ENCODE peak calls at places on chromosomes 6 and 20, in four cellular contexts. One of them, this sample, is unnamed.
A peak's percentile ranks its signal among the peaks of the same experiment; 100 is the strongest.

GRCh38 chr20:12049125-12049524 is 131.4 kb downstream of the BTBD3 start:
- DNase-seq in prostate gland: no peak
- DNase-seq in breast epithelium: no peak
- DNase-seq in esophagus squamous epithelium: no peak
- DNase-seq in this sample: no peak

GRCh38 chr6:149696904-149697303 is 21.0 kb downstream of the LATS1 start:
- DNase-seq in prostate gland: no peak
- DNase-seq in breast epithelium: no peak
- DNase-seq in esophagus squamous epithelium: no peak
- DNase-seq in this sample: no peak

GRCh38 chr6:137001287-137001976 is 43.3 kb downstream of the IL20RA start:
- DNase-seq in prostate gland: no peak
- DNase-seq in breast epithelium: no peak
- DNase-seq in esophagus squamous epithelium: no peak
- DNase-seq in this sample: no peak

GRCh38 chr20:62362590-62362940 is 4.5 kb downstream of the LAMA5 start:
- DNase-seq in prostate gland: no peak
- DNase-seq in breast epithelium: no peak
- DNase-seq in esophagus squamous epithelium: no peak
- DNase-seq in this sample: no peak

GRCh38 chr6:43989556-43990248 is 137.6 kb downstream of the MRPL14 start:
- DNase-seq in prostate gland: no peak
- DNase-seq in breast epithelium: no peak
- DNase-seq in esophagus squamous epithelium: no peak
- DNase-seq in this sample: no peak

GRCh38 chr6:99739526-99739925 is 132.9 kb downstream of the PRDM13 start:
- DNase-seq in prostate gland: no peak
- DNase-seq in breast epithelium: no peak
- DNase-seq in esophagus squamous epithelium: no peak
- DNase-seq in this sample: no peak

GRCh38 chr6:89895273-89895874 is 1.1 kb downstream of the GJA10 start:
- DNase-seq in prostate gland: no peak
- DNase-seq in breast epithelium: no peak
- DNase-seq in esophagus squamous epithelium: no peak
- DNase-seq in this sample: peak; percentile 38

GRCh38 chr6:27685278-27685677 is 212.4 kb upstream of the ZNF184 start:
- DNase-seq in prostate gland: no peak
- DNase-seq in breast epithelium: no peak
- DNase-seq in esophagus squamous epithelium: no peak
- DNase-seq in this sample: no peak

GRCh38 chr6:170134077-170135040 is 156.5 kb downstream of the DLL1 start:
- DNase-seq in prostate gland: no peak
- DNase-seq in breast epithelium: no peak
- DNase-seq in esophagus squamous epithelium: no peak
- DNase-seq in this sample: no peak

GRCh38 chr6:108294787-108295625 is at the start of gene AFG1L:
- DNase-seq in prostate gland: peak; percentile 92
- DNase-seq in breast epithelium: peak; percentile 89
- DNase-seq in esophagus squamous epithelium: peak; percentile 68
- DNase-seq in this sample: peak; percentile 90

GRCh38 chr20:49054032-49054643 is 8.0 kb downstream of the CSE1L start:
- DNase-seq in prostate gland: no peak
- DNase-seq in breast epithelium: no peak
- DNase-seq in esophagus squamous epithelium: no peak
- DNase-seq in this sample: no peak

GRCh38 chr20:58702161-58702510 is 9.5 kb downstream of the NPEPL1 start:
- DNase-seq in prostate gland: no peak
- DNase-seq in breast epithelium: no peak
- DNase-seq in esophagus squamous epithelium: no peak
- DNase-seq in this sample: no peak

GRCh38 chr6:117489003-117489402 is 6.5 kb downstream of the DCBLD1 start:
- DNase-seq in prostate gland: no peak
- DNase-seq in breast epithelium: no peak
- DNase-seq in esophagus squamous epithelium: no peak
- DNase-seq in this sample: no peak

GRCh38 chr6:29975561-29975907 is 33.2 kb downstream of the HLA-A start:
- DNase-seq in prostate gland: no peak
- DNase-seq in breast epithelium: no peak
- DNase-seq in esophagus squamous epithelium: no peak
- DNase-seq in this sample: no peak

GRCh38 chr6:119331676-119332286 is 17.8 kb downstream of the MAN1A1 start:
- DNase-seq in prostate gland: no peak
- DNase-seq in breast epithelium: no peak
- DNase-seq in esophagus squamous epithelium: no peak
- DNase-seq in this sample: no peak

GRCh38 chr6:119497988-119498727 is 148.6 kb upstream of the MAN1A1 start:
- DNase-seq in prostate gland: no peak
- DNase-seq in breast epithelium: no peak
- DNase-seq in esophagus squamous epithelium: no peak
- DNase-seq in this sample: no peak

GRCh38 chr6:125952764-125953501 is 3.6 kb upstream of the HINT3 start:
- DNase-seq in prostate gland: no peak
- DNase-seq in breast epithelium: no peak
- DNase-seq in esophagus squamous epithelium: no peak
- DNase-seq in this sample: peak; percentile 60

GRCh38 chr6:129263117-129263516 is 380.2 kb downstream of the LAMA2 start:
- DNase-seq in prostate gland: no peak
- DNase-seq in breast epithelium: no peak
- DNase-seq in esophagus squamous epithelium: no peak
- DNase-seq in this sample: no peak

GRCh38 chr6:41707565-41708200 is 27.7 kb downstream of the TFEB start:
- DNase-seq in prostate gland: no peak
- DNase-seq in breast epithelium: peak; percentile 46
- DNase-seq in esophagus squamous epithelium: no peak
- DNase-seq in this sample: no peak

GRCh38 chr6:90326404-90327057 is 29.9 kb upstream of the BACH2 start:
- DNase-seq in prostate gland: no peak
- DNase-seq in breast epithelium: no peak
- DNase-seq in esophagus squamous epithelium: no peak
- DNase-seq in this sample: no peak

GRCh38 chr6:27893836-27894807 is 18.1 kb downstream of the OR2B2 start:
- DNase-seq in prostate gland: peak; percentile 77
- DNase-seq in breast epithelium: peak; percentile 71
- DNase-seq in esophagus squamous epithelium: peak; percentile 41
- DNase-seq in this sample: peak; percentile 95

GRCh38 chr6:93886416-93886815 is 467.1 kb upstream of the EPHA7 start:
- DNase-seq in prostate gland: no peak
- DNase-seq in breast epithelium: no peak
- DNase-seq in esophagus squamous epithelium: no peak
- DNase-seq in this sample: no peak

GRCh38 chr6:168962886-168963285 is 290.8 kb downstream of the THBS2 start:
- DNase-seq in prostate gland: no peak
- DNase-seq in breast epithelium: no peak
- DNase-seq in esophagus squamous epithelium: no peak
- DNase-seq in this sample: peak; percentile 28

GRCh38 chr6:137043710-137044365 is 927 bp downstream of the IL20RA start:
- DNase-seq in prostate gland: peak; percentile 33
- DNase-seq in breast epithelium: no peak
- DNase-seq in esophagus squamous epithelium: no peak
- DNase-seq in this sample: peak; percentile 44

GRCh38 chr6:12017263-12017662 is 5.2 kb downstream of the HIVEP1 start:
- DNase-seq in prostate gland: no peak
- DNase-seq in breast epithelium: no peak
- DNase-seq in esophagus squamous epithelium: no peak
- DNase-seq in this sample: no peak

GRCh38 chr6:114364295-114364694 is 21.5 kb upstream of the HS3ST5 start:
- DNase-seq in prostate gland: no peak
- DNase-seq in breast epithelium: no peak
- DNase-seq in esophagus squamous epithelium: no peak
- DNase-seq in this sample: peak; percentile 40

GRCh38 chr6:13990830-13991229 is 66.1 kb downstream of the RNF182 start:
- DNase-seq in prostate gland: no peak
- DNase-seq in breast epithelium: no peak
- DNase-seq in esophagus squamous epithelium: no peak
- DNase-seq in this sample: no peak

GRCh38 chr6:157264701-157265100 is 58.6 kb downstream of the TMEM242 start:
- DNase-seq in prostate gland: peak; percentile 56
- DNase-seq in breast epithelium: no peak
- DNase-seq in esophagus squamous epithelium: no peak
- DNase-seq in this sample: no peak

GRCh38 chr6:132153221-132153896 is 202.2 kb upstream of the CCN2 start:
- DNase-seq in prostate gland: no peak
- DNase-seq in breast epithelium: no peak
- DNase-seq in esophagus squamous epithelium: no peak
- DNase-seq in this sample: no peak

GRCh38 chr6:111484655-111484974 is 1.6 kb upstream of the REV3L start:
- DNase-seq in prostate gland: no peak
- DNase-seq in breast epithelium: no peak
- DNase-seq in esophagus squamous epithelium: no peak
- DNase-seq in this sample: no peak

GRCh38 chr6:149904661-149905370 is 6.9 kb upstream of the RAET1E start:
- DNase-seq in prostate gland: no peak
- DNase-seq in breast epithelium: no peak
- DNase-seq in esophagus squamous epithelium: no peak
- DNase-seq in this sample: no peak

GRCh38 chr20:20084296-20084752 is 32.0 kb downstream of the CFAP61 start:
- DNase-seq in prostate gland: no peak
- DNase-seq in breast epithelium: no peak
- DNase-seq in esophagus squamous epithelium: no peak
- DNase-seq in this sample: no peak

GRCh38 chr20:32385541-32385940 is 27.4 kb downstream of the ASXL1 start:
- DNase-seq in prostate gland: no peak
- DNase-seq in breast epithelium: no peak
- DNase-seq in esophagus squamous epithelium: no peak
- DNase-seq in this sample: no peak

GRCh38 chr20:51456511-51457280 is 85.8 kb downstream of the NFATC2 start:
- DNase-seq in prostate gland: peak; percentile 94
- DNase-seq in breast epithelium: peak; percentile 95
- DNase-seq in esophagus squamous epithelium: peak; percentile 34
- DNase-seq in this sample: peak; percentile 60

GRCh38 chr6:127201321-127201720 is 65.3 kb upstream of the RNF146 start:
- DNase-seq in prostate gland: no peak
- DNase-seq in breast epithelium: no peak
- DNase-seq in esophagus squamous epithelium: no peak
- DNase-seq in this sample: no peak

GRCh38 chr6:69818223-69818930 is 21.6 kb upstream of the LMBRD1 start:
- DNase-seq in prostate gland: no peak
- DNase-seq in breast epithelium: no peak
- DNase-seq in esophagus squamous epithelium: no peak
- DNase-seq in this sample: no peak

GRCh38 chr20:43309266-43309665 is 119.6 kb upstream of the PTPRT start:
- DNase-seq in prostate gland: no peak
- DNase-seq in breast epithelium: no peak
- DNase-seq in esophagus squamous epithelium: no peak
- DNase-seq in this sample: no peak

GRCh38 chr6:154766288-154766687 is 33.1 kb downstream of the SCAF8 start:
- DNase-seq in prostate gland: no peak
- DNase-seq in breast epithelium: no peak
- DNase-seq in esophagus squamous epithelium: no peak
- DNase-seq in this sample: peak; percentile 12
- H3K4me1 ChIP-seq in prostate gland: peaks cover 4% of the 10 kb centered on the region
- H3K4me1 ChIP-seq in breast epithelium: peaks cover 8% of the 10 kb centered on the region
- H3K4me1 ChIP-seq in esophagus squamous epithelium: peaks cover 18% of the 10 kb centered on the region
- H3K4me1 ChIP-seq in this sample: peaks cover 24% of the 10 kb centered on the region

GRCh38 chr6:144493035-144493910 is 208.1 kb downstream of the UTRN start:
- DNase-seq in prostate gland: no peak
- DNase-seq in breast epithelium: no peak
- DNase-seq in esophagus squamous epithelium: no peak
- DNase-seq in this sample: no peak
- H3K36me3 ChIP-seq in prostate gland: no peaks in the 10 kb centered on the region
- H3K36me3 ChIP-seq in breast epithelium: no peaks in the 10 kb centered on the region
- H3K36me3 ChIP-seq in esophagus squamous epithelium: peaks cover 92% of the 10 kb centered on the region
- H3K36me3 ChIP-seq in this sample: no peaks in the 10 kb centered on the region

GRCh38 chr20:50393990-50394561 is 116.1 kb upstream of the PTPN1 start:
- DNase-seq in prostate gland: no peak
- DNase-seq in breast epithelium: no peak
- DNase-seq in esophagus squamous epithelium: no peak
- DNase-seq in this sample: no peak
- H3K4me1 ChIP-seq in prostate gland: peaks cover 17% of the 10 kb centered on the region
- H3K4me1 ChIP-seq in breast epithelium: peaks cover 4% of the 10 kb centered on the region
- H3K4me1 ChIP-seq in esophagus squamous epithelium: peaks cover 17% of the 10 kb centered on the region
- H3K4me1 ChIP-seq in this sample: no peaks in the 10 kb centered on the region

GRCh38 chr20:18533491-18533890 is 25.8 kb downstream of the SEC23B start:
- DNase-seq in prostate gland: no peak
- DNase-seq in breast epithelium: no peak
- DNase-seq in esophagus squamous epithelium: no peak
- DNase-seq in this sample: no peak
- H3K36me3 ChIP-seq in prostate gland: peaks cover 24% of the 10 kb centered on the region
- H3K36me3 ChIP-seq in breast epithelium: peaks cover under 1% of the 10 kb centered on the region
- H3K36me3 ChIP-seq in esophagus squamous epithelium: peaks cover 100% of the 10 kb centered on the region
- H3K36me3 ChIP-seq in this sample: peaks cover 41% of the 10 kb centered on the region